ENCODE peak calls at places on chromosomes 12 and 14, in six cellular contexts. H is A549, U is heart left ventricle, L is K562, M is GM12892, B is IMR-90. F is an unnamed sample.

GRCh38 chr14:100341301-100342031 is 18.3 kb downstream of the SLC25A47 start:
- DNase-seq in B (peak; percentile 95), M (no peak), H (peak; percentile 75), U (no peak), L (no peak), F (peak; percentile 75)

GRCh38 chr12:101698782-101699347 is 1.4 kb downstream of the CHPT1 start:
- DNase-seq in B (peak; percentile 12), U (no peak), M (no peak), L (peak; percentile 47), H (peak; percentile 54), F (peak; percentile 19)

GRCh38 chr12:53795927-53796326 is 44.1 kb upstream of the CISTR start:
- DNase-seq in U (no peak), B (no peak), M (no peak), H (no peak), L (no peak), F (no peak)

GRCh38 chr12:109553471-109553870 is 19.8 kb downstream of the MMAB start:
- DNase-seq in H (no peak), L (no peak), B (no peak), U (no peak), M (no peak), F (no peak)

GRCh38 chr14:100424504-100425453 is 101.6 kb downstream of the SLC25A47 start:
- DNase-seq in M (no peak), L (no peak), B (no peak), H (no peak), U (no peak), F (no peak)

GRCh38 chr12:16346931-16347330 is 514 bp upstream of the MGST1 start:
- DNase-seq in B (no peak), U (no peak), L (no peak), M (no peak), H (peak; percentile 8), F (no peak)

GRCh38 chr14:97369901-97370300 is 572.7 kb downstream of the VRK1 start:
- DNase-seq in L (no peak), H (no peak), U (no peak), M (no peak), B (no peak), F (no peak)

GRCh38 chr12:64757778-64758177 is 1.4 kb downstream of the GNS start:
- DNase-seq in U (no peak), L (no peak), B (no peak), H (no peak), M (no peak), F (no peak)

GRCh38 chr12:64102339-64102738 is 119.8 kb downstream of the KICS2 start:
- DNase-seq in U (no peak), B (no peak), L (no peak), M (no peak), H (no peak), F (no peak)

GRCh38 chr14:53038629-53039028 is 87.8 kb upstream of the FERMT2 start:
- DNase-seq in H (no peak), U (no peak), L (no peak), B (no peak), M (no peak), F (no peak)

GRCh38 chr14:31024577-31025334 is 693 bp upstream of the AP4S1 start:
- DNase-seq in L (no peak), H (no peak), U (no peak), M (no peak), B (peak; percentile 41), F (no peak)

GRCh38 chr12:18383203-18383602 is 121.9 kb downstream of the PIK3C2G start:
- DNase-seq in B (peak; percentile 89), H (peak; percentile 32), L (no peak), M (no peak), U (no peak), F (peak; percentile 40)

GRCh38 chr12:46524778-46525177 is 152.2 kb upstream of the SLC38A2 start:
- DNase-seq in B (peak; percentile 92), H (no peak), U (peak; percentile 88), L (no peak), M (no peak), F (no peak)

GRCh38 chr12:53044052-53044581 is 5.7 kb upstream of the TNS2 start:
- DNase-seq in M (no peak), U (peak; percentile 45), H (no peak), B (no peak), L (peak; percentile 24), F (no peak)

GRCh38 chr14:24198845-24199524 is 3.7 kb upstream of the TM9SF1 start:
- DNase-seq in L (no peak), M (no peak), B (no peak), H (no peak), U (no peak), F (no peak)

GRCh38 chr12:119547016-119547415 is 46.6 kb upstream of the TMEM233 start:
- DNase-seq in H (no peak), B (no peak), M (no peak), U (no peak), L (no peak), F (no peak)

GRCh38 chr14:74064883-74065282 is 19.4 kb downstream of the ALDH6A1 start:
- DNase-seq in M (no peak), U (no peak), H (no peak), B (peak; percentile 11), L (no peak), F (no peak)

GRCh38 chr12:82953397-82953796 is 266.7 kb downstream of the TMTC2 start:
- DNase-seq in U (no peak), L (no peak), B (no peak), H (no peak), M (no peak), F (no peak)

DNA sequence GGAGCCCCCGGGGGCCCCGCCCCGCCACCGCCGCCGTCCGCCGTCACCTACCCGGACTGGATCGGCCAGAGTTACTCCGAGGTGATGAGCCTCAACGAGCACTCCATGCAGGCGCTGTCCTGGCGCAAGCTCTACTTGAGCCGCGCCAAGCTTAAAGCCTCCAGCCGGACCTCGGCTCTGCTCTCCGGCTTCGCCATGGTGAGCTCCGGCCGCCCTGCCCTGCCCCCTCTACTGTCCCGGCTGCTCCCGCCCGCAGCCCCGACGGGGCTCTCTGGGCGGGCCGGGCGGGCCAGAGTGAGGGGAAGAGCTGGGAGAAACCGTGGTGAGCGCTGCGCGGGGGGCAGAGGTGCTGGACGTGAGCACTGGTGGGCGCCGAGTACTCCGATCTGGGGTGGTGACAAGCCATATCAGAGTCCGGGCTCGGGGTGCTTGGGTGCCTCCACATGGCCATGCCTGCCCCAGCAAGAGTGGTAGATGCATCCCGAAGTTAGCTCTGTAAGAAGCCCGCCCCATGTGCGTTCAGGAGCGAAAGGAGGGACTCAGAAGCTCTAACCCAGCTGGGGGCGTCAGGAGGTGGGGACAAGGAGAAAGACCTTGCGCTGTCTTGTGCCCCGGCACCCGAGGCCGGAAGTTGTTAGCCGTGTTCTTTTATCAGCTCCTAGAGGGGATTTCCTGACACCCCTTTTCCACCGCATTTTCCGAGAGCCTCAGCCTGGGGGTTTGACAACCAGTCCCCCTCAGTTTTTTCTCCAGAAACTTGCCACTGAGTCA is 708 bp downstream of the ORAI1 start:
- DNase-seq in M (no peak), B (peak; percentile 61), U (peak; percentile 83), H (peak; percentile 68), L (peak; percentile 75), F (peak; percentile 67)
- TF ChIP-seq POLR2A in M (peak; percentile 72), B (no peak), U (no peak), H (no peak), L (peak; percentile 60), F (peak; percentile 36)

DNA sequence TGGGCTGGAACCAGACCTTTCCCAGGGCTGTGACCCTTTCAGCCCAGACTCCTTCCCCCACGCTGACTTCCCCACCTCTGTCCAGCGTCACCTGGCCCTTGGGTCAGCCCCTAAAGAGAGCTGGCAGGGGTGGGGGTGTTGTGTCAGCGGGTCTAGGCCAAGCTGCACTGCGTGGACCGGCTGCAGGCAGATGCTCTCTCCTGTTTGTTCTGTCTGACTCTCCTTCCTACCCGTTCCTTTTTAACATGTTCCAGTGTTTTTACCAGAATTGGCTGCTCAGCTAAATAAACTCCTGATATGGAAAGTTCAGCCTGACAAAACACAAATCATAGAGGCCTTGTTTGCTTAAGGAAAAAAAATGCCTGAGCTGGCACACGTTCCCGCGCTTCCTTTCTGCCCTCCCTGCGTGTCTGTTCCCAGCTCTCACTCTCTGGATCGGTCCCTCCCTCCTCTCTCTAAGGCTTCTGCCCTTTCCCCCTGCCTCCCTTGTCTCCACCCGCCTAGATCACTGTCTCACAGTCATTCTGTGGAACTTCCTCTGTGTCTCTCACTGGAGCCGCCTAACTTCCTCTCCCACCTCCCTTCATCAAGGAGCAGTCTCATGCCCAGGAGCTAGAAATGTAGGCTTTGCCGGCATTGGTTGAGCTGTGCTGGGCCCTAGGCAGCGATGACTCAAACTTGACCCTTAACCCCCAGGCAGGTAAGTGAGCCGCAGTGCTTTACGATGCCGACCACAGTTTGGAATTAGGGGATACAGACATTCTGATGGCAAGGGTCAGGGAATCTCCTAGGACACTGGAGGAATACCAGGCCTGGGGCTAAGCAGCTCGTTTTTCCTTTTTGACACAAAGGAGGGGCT is 15.5 kb upstream of the MLXIP start:
- DNase-seq in U (no peak), M (no peak), B (peak; percentile 66), L (peak; percentile 80), H (peak; percentile 51), F (peak; percentile 68)
- TF ChIP-seq POLR2A in U (no peak), M (no peak), B (no peak), L (no peak), H (no peak), F (no peak)

GRCh38 chr14:35766036-35766699 is 42.9 kb downstream of the RALGAPA1 start:
- DNase-seq in B (no peak), L (peak; percentile 5), H (no peak), M (no peak), U (no peak), F (no peak)
- TF ChIP-seq POLR2A in B (no peak), L (no peak), H (no peak), M (no peak), U (no peak), F (no peak)

GRCh38 chr12:116278259-116278595 is 734 bp upstream of the MED13L start:
- DNase-seq in U (no peak), L (peak; percentile 47), H (no peak), M (no peak), B (no peak), F (no peak)

GRCh38 chr12:116277393-116278258 is at the start of gene MED13L:
- DNase-seq in L (peak; percentile 92), M (peak; percentile 89), U (peak; percentile 96), H (peak; percentile 93), B (peak; percentile 78), F (peak; percentile 97)

GRCh38 chr12:116274552-116275375 is 2.7 kb downstream of the MED13L start:
- DNase-seq in M (no peak), U (no peak), H (no peak), L (no peak), B (no peak), F (no peak)

GRCh38 chr12:116278667-116279066 is 1.2 kb upstream of the MED13L start:
- DNase-seq in U (peak; percentile 22), H (no peak), M (no peak), L (peak; percentile 33), B (no peak), F (no peak)

DNA sequence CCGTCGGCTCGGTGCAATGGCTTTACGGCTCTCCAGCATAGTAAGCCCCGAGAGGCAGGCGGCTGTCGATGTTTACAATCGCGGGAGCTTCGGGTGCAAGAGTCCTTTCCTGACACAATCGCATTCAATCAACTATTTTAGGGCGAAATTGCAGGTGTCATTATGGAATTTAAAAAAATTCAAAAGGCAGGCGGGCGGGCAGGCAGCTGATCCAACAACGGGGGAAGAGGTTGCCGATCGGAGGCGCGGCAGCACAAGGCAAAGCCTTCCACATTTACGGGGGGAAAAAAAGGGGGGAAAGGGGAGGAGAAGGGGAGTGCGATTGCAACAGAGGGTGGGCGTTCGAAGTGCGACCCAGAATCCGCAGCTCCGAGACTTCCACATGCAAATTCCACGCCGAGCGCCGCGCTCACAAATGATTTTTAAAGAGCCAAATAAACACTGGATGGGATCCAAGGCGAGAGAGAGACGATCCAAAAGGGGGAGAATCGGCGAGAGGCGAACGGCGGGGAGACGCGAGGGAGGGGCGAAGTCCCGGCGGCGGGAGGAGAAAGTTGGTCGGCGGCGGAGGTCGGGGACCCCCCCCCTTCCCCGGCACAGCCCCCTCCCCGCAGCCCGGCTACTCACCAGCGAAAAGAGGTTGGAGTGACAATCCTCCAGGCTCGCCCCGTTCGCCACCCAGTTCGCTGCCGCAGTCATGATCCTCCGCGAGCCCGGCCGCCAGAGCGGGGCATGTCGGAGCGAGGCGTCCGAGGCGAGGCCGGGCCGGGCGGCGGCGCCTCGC is 868 bp downstream of the MED13L start:
- DNase-seq in B (peak; percentile 59), M (peak; percentile 39), H (peak; percentile 49), U (peak; percentile 88), L (peak; percentile 71), F (peak; percentile 38)
- TF ChIP-seq POLR2A in B (no peak), M (no peak), H (no peak), U (no peak), L (no peak), F (no peak)

F was measured in H54.